ENCODE peak calls at places on chromosomes 13 and 19, in four cellular contexts. Q is astrocyte of the spinal cord, B is GM10248, M is dorsolateral prefrontal cortex. W is an unnamed sample.
A peak's percentile ranks its signal among the peaks of the same experiment; 100 is the strongest.

GRCh38 chr19:41599175-41599966 is 23.4 kb downstream of the CEACAM21 start:
- DNase-seq in Q (no peak), B (no peak), M (no peak), W (no peak)

GRCh38 chr13:48125794-48126228 is 30.9 kb upstream of the MED4 start:
- DNase-seq in Q (peak; percentile 67), B (no peak), M (no peak), W (no peak)

GRCh38 chr13:21672811-21673591 is 2.1 kb downstream of the FGF9 start:
- DNase-seq in M (peak; percentile 47), Q (no peak), B (peak; percentile 14), W (no peak)

GRCh38 chr13:43767351-43767901 is 19.3 kb downstream of the ENOX1 start:
- DNase-seq in B (no peak), Q (no peak), M (no peak), W (no peak)

GRCh38 chr13:21849323-21849722 is 178.4 kb downstream of the FGF9 start:
- DNase-seq in B (peak; percentile 44), Q (no peak), M (no peak), W (peak; percentile 55)

GRCh38 chr19:15252398-15253018 is 20.3 kb upstream of the EPHX3 start:
- DNase-seq in B (no peak), Q (peak; percentile 46), M (no peak), W (no peak)

GRCh38 chr13:30149248-30149647 is 158.1 kb downstream of the KATNAL1 start:
- DNase-seq in B (no peak), Q (no peak), M (no peak), W (no peak)

GRCh38 chr13:24112791-24113190 is 47.7 kb upstream of the SPATA13 start:
- DNase-seq in Q (peak; percentile 63), B (no peak), M (no peak), W (no peak)

GRCh38 chr13:44305845-44306244 is 67.8 kb upstream of the SERP2 start:
- DNase-seq in M (no peak), B (no peak), Q (peak; percentile 55), W (no peak)

GRCh38 chr19:54959840-54960239 is 6.3 kb upstream of the NLRP2 start:
- DNase-seq in M (no peak), B (peak; percentile 45), Q (no peak), W (no peak)
- TF ChIP-seq CTCF in M (no peak), B (no peak), Q (no peak), W (no peak)

DNA sequence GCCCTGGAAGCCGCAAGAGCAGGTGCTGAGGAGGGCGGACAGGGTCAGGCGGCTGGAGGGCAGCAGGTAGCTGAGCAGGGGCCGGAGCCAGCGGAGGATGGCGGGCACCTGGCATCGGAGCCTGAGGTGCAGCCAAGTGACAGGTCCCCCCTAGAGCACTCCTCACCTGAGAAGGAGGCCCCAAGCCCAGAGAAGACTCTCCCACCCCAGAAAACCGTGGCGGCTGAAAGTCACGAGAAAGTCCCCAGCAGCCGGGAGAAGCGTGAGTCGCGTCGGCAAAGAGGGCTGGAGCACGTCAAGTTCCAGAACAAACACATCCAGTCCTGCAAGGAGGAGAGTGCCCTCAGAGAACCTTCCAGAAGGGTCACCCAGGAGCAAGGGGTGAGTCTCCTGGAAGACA is 20.5 kb upstream of the USE1 start:
- DNase-seq in B (no peak), M (no peak), Q (no peak), W (no peak)
- TF ChIP-seq CTCF in B (no peak), M (no peak), Q (no peak), W (no peak)

DNA sequence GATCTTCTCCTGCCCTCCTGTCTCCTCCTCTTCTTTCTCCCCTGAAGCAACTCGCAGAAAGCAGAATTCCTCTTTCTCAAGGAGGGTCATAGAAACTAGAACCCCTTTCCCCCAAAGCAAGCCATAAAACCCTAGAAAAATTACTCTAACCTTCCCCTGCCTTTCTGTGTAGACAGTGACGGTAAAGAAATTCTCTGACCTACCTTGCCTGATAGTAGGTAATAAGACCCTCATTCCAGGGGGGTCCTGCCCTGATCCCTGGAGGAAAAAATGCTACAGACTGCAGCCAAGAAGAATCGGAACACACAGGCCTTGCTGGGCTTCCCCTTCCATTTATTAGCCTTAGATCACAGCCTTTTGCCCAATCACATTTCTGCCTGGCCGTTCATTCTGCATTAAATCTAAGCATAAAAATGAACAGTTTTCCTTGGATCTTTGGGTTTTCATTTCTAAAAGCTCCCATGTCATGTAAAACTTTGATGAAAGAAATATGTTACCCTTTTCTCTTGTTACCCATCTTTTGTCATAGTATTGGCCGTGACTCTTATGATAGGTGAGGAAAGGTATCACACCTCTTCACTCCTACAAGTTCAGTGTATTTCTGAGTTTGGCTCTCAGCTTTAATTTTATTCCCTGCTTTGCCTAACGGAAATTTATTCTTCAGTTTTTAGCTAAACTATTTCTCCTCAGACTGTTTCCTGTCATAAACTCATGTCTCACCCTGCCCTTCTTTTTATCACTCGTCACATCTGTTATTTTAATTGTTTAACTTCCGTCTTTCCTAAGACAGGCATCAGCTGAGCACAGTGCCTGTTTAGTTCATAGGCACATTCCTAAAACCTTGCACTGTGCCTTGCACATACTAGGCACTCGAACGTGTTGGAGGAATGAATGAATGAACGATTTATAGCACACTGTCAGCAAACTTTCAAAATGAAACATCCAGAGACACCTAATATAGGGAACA is 20.4 kb upstream of the CPB2 start:
- DNase-seq in B (no peak), M (no peak), Q (no peak), W (no peak)
- TF ChIP-seq CTCF in B (no peak), M (no peak), Q (no peak), W (no peak)

DNA sequence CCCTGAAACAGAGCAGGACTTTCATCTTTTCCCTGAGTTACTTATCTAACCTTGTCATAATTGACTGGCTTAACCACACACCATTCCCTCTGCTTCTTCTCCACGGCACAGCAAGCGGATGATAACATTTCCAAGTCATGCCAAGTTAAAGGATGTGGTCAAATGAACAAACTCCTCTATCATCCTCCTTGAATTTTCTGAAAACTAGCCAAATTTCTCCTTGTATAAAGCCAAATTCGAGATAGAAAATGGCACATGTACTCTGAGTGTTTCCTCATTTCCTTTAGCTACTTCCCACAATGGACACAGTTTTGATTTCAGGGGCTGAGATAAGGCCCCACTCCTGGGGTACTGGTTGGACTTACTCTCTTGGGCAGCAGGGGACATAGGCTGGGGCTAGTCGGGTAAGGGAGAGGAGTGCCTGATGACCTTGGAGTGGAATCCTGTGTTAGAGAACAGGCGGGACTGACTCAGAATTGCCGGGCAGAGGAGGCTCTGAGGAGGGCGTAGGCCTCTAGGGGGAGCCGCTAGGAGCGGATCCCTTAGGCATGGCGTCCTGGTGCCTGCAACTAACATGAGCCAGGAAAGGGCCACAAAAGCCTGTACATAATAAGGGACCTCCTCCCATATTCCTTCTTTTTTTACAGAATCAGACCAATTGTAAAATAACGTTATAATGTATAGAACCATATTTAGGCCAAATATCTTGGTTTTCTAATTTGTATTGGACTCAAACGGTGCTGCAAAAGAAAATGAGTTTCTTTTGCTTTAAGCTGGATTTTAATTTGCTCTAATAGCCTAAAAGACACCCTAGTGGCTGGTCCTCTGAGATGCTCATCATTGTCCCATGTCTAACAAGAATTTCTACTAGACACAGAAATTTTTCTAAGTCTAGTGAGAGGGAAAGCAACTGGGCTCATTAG is 20.4 kb upstream of the TMTC4 start:
- DNase-seq in B (no peak), Q (peak; percentile 80), M (no peak), W (no peak)
- TF ChIP-seq CTCF in B (no peak), Q (peak; percentile 75), M (peak; percentile 18), W (peak; percentile 26)

GRCh38 chr19:50820549-50821247 is 2.9 kb downstream of the KLK1 start:
- DNase-seq in M (no peak), B (peak; percentile 77), Q (no peak), W (no peak)
- TF ChIP-seq CTCF in M (no peak), B (no peak), Q (no peak), W (no peak)